ENCODE peak calls at places on chromosome 21, in seven cellular contexts. U is nephron progenitor cell, D is foreskin fibroblast, O is NCI-H774, L is fibroblast of villous mesenchyme, W is Daoy, E is C1 segment of cervical spinal cord. R is an unnamed sample.

GRCh38 chr21:37368536-37369279 is 2.1 kb downstream of the DYRK1A start:
- DNase-seq in U (no peak), D (peak), O (no peak), L (no peak), W (peak), E (no peak), R (no peak)

GRCh38 chr21:34351786-34352241 is 12.0 kb upstream of the KCNE2 start:
- DNase-seq in U (peak), D (no peak), O (peak), L (peak), W (no peak), E (peak), R (peak)

GRCh38 chr21:25791321-25791720 is 56.5 kb downstream of the GABPA start:
- DNase-seq in U (no peak), D (no peak), O (no peak), L (no peak), W (no peak), E (no peak), R (no peak)

GRCh38 chr21:34836103-34836932 is 167.5 kb downstream of the CLIC6 start:
- DNase-seq in U (no peak), D (peak), O (no peak), L (peak), W (peak), E (no peak), R (peak)

GRCh38 chr21:16588433-16588860 is 858.7 kb downstream of the USP25 start:
- DNase-seq in U (peak), D (peak), O (no peak), L (peak), W (peak), E (peak), R (peak)

GRCh38 chr21:33541756-33542639 is at the start of gene GART:
- DNase-seq in U (peak), D (peak), O (peak), L (peak), W (peak), E (peak), R (peak)

GRCh38 chr21:33403786-33404571 is 766 bp downstream of the IFNGR2 start:
- DNase-seq in U (peak), D (no peak), O (no peak), L (peak), W (peak), E (peak), R (peak)

GRCh38 chr21:33643658-33644311 is 1.5 kb downstream of the ITSN1 start:
- DNase-seq in U (peak), D (peak), O (no peak), L (peak), W (peak), E (no peak), R (peak)

GRCh38 chr21:31354122-31354521 is 10.1 kb upstream of the TIAM1 start:
- DNase-seq in U (no peak), D (no peak), O (no peak), L (no peak), W (no peak), E (no peak), R (no peak)

GRCh38 chr21:41507521-41508414 is at the start of gene TMPRSS2:
- DNase-seq in U (peak), D (no peak), O (no peak), L (no peak), W (peak), E (no peak), R (no peak)

GRCh38 chr21:42526379-42526727 is 12.7 kb downstream of the SLC37A1 start:
- DNase-seq in U (no peak), D (no peak), O (no peak), L (no peak), W (no peak), E (no peak), R (peak)

GRCh38 chr21:46118305-46118870 is 20.5 kb downstream of the COL6A2 start:
- DNase-seq in U (peak), D (no peak), O (no peak), L (no peak), W (no peak), E (no peak), R (no peak)

GRCh38 chr21:17679002-17679600 is 66.4 kb upstream of the BTG3 start:
- DNase-seq in U (no peak), D (peak), O (peak), L (peak), W (peak), E (no peak), R (peak)

GRCh38 chr21:42086969-42087368 is 15.9 kb downstream of the UMODL1 start:
- DNase-seq in U (no peak), D (no peak), O (no peak), L (no peak), W (no peak), E (no peak), R (no peak)

GRCh38 chr21:15825699-15826098 is 95.9 kb downstream of the USP25 start:
- DNase-seq in U (no peak), D (no peak), O (no peak), L (no peak), W (no peak), E (no peak), R (no peak)

GRCh38 chr21:43188712-43189151 is 19.9 kb downstream of the CRYAA start:
- DNase-seq in U (no peak), D (no peak), O (no peak), L (no peak), W (no peak), E (peak), R (no peak)

GRCh38 chr21:25568230-25568629 is 39.1 kb downstream of the MRPL39 start:
- DNase-seq in U (peak), D (peak), O (no peak), L (peak), W (peak), E (no peak), R (peak)

GRCh38 chr21:37921091-37921490 is 4.8 kb upstream of the KCNJ6 start:
- DNase-seq in U (no peak), D (no peak), O (no peak), L (no peak), W (no peak), E (no peak), R (no peak)

GRCh38 chr21:23452384-23453083 is 2154.7 kb downstream of the MRPL39 start:
- DNase-seq in U (peak), D (no peak), O (no peak), L (no peak), W (peak), E (no peak), R (no peak)

GRCh38 chr21:30044447-30045064 is 104.8 kb upstream of the GRIK1 start:
- DNase-seq in U (peak), D (peak), O (peak), L (peak), W (no peak), E (no peak), R (peak)

GRCh38 chr21:43866233-43866632 is 1.2 kb downstream of the AGPAT3 start:
- DNase-seq in U (no peak), D (peak), O (no peak), L (peak), W (peak), E (peak), R (peak)

GRCh38 chr21:43611598-43612369 is 47.5 kb downstream of the HSF2BP start:
- DNase-seq in U (peak), D (peak), O (no peak), L (peak), W (peak), E (peak), R (peak)

GRCh38 chr21:39849014-39849655 is 18.1 kb upstream of the PCP4 start:
- DNase-seq in U (no peak), D (no peak), O (no peak), L (no peak), W (peak), E (no peak), R (no peak)

GRCh38 chr21:34582506-34583150 is 32.3 kb downstream of the RCAN1 start:
- DNase-seq in U (peak), D (peak), O (no peak), L (peak), W (peak), E (no peak), R (peak)